ENCODE peak calls at places on chromosomes 6 and 20, in nine cellular contexts. J is stomach, V is ovary, S is tibial nerve, Y is transverse colon, C is H1, K is A549, W is upper lobe of left lung, M is sigmoid colon. X is an unnamed sample.

GRCh38 chr6:127518710-127519468 is at the start of gene MTCL3:
- DNase-seq in Y (no peak), W (peak; percentile 84), M (no peak), V (no peak), C (peak; percentile 83), J (no peak), K (peak; percentile 76), S (no peak), X (no peak)

GRCh38 chr6:15781333-15781732 is 118.5 kb upstream of the DTNBP1 start:
- DNase-seq in Y (no peak), M (no peak), C (no peak), K (no peak), V (no peak), J (no peak), W (no peak), S (no peak), X (no peak)

GRCh38 chr6:128713461-128713860 is 169.5 kb upstream of the LAMA2 start:
- DNase-seq in Y (no peak), J (no peak), C (no peak), M (no peak), V (no peak), W (no peak), K (no peak), S (no peak), X (no peak)

GRCh38 chr20:53735536-53736050 is 142.0 kb upstream of the ZNF217 start:
- DNase-seq in C (no peak), W (no peak), J (no peak), M (no peak), Y (no peak), K (peak; percentile 60), V (no peak), S (no peak), X (no peak)

GRCh38 chr6:5279891-5280338 is 18.6 kb downstream of the FARS2 start:
- DNase-seq in W (no peak), J (no peak), C (no peak), S (no peak), V (no peak), Y (no peak), M (no peak), K (no peak), X (no peak)

GRCh38 chr6:106519460-106520394 is 109.6 kb downstream of the RTN4IP1 start:
- DNase-seq in J (peak; percentile 50), Y (peak; percentile 66), M (peak; percentile 72), S (no peak), V (no peak), K (peak; percentile 31), C (no peak), W (no peak), X (no peak)

GRCh38 chr6:144544266-144544830 is 259.2 kb downstream of the UTRN start:
- DNase-seq in C (no peak), S (no peak), M (no peak), K (no peak), W (no peak), J (no peak), V (no peak), Y (no peak), X (no peak)

GRCh38 chr6:13725570-13725969 is 13.9 kb upstream of the RANBP9 start:
- DNase-seq in K (no peak), M (no peak), V (no peak), S (no peak), W (no peak), Y (no peak), C (no peak), J (peak; percentile 61), X (no peak)

GRCh38 chr6:159646731-159647130 is 46.3 kb downstream of the SOD2 start:
- DNase-seq in C (no peak), M (no peak), K (no peak), S (no peak), Y (no peak), J (no peak), V (no peak), W (no peak), X (peak; percentile 39)

GRCh38 chr6:138107078-138107751 is at the start of gene PERP:
- DNase-seq in M (peak; percentile 82), S (peak; percentile 61), C (peak; percentile 70), K (peak; percentile 63), Y (peak; percentile 90), V (peak; percentile 44), J (peak; percentile 86), W (peak; percentile 94), X (no peak)

GRCh38 chr6:30002871-30003270 is 58.2 kb upstream of the POLR1H start:
- DNase-seq in W (no peak), S (no peak), Y (no peak), V (no peak), J (no peak), C (no peak), K (no peak), M (no peak), X (no peak)

GRCh38 chr6:26269406-26270120 is 95.4 kb upstream of the BTN3A2 start:
- DNase-seq in J (no peak), S (no peak), W (no peak), C (no peak), M (no peak), V (no peak), K (no peak), Y (no peak), X (no peak)

GRCh38 chr6:52423971-52424381 is 3.8 kb downstream of the EFHC1 start:
- DNase-seq in M (no peak), C (no peak), Y (no peak), K (no peak), J (no peak), V (no peak), W (no peak), S (no peak), X (no peak)

GRCh38 chr6:135090819-135091218 is 36.2 kb upstream of the HBS1L start:
- DNase-seq in W (no peak), V (no peak), S (no peak), Y (no peak), K (no peak), C (no peak), J (no peak), M (no peak), X (no peak)

GRCh38 chr20:47676219-47676721 is 109.0 kb downstream of the SULF2 start:
- DNase-seq in V (no peak), J (no peak), S (no peak), Y (no peak), W (peak; percentile 69), K (no peak), M (no peak), C (peak; percentile 70), X (no peak)

GRCh38 chr6:39301606-39302005 is 12.6 kb downstream of the KCNK17 start:
- DNase-seq in J (no peak), M (no peak), K (no peak), Y (no peak), C (peak; percentile 81), W (no peak), S (no peak), V (no peak), X (no peak)

GRCh38 chr20:21243811-21244210 is 59.3 kb upstream of the XRN2 start:
- DNase-seq in S (no peak), M (no peak), V (no peak), Y (no peak), J (no peak), C (no peak), K (no peak), W (peak; percentile 39), X (no peak)

GRCh38 chr6:5998236-5998635 is 8.5 kb downstream of the NRN1 start:
- DNase-seq in S (no peak), K (no peak), C (no peak), W (no peak), Y (no peak), V (no peak), M (no peak), J (no peak), X (no peak)

GRCh38 chr20:20628314-20628713 is 84.1 kb downstream of the RALGAPA2 start:
- DNase-seq in Y (no peak), V (no peak), J (no peak), S (no peak), K (no peak), M (no peak), W (no peak), C (no peak), X (no peak)

GRCh38 chr6:119533603-119534279 is 184.2 kb upstream of the MAN1A1 start:
- DNase-seq in J (no peak), M (no peak), Y (no peak), S (no peak), V (no peak), C (no peak), K (no peak), W (no peak), X (no peak)

GRCh38 chr6:112839525-112839961 is 492.4 kb downstream of the RFPL4B start:
- DNase-seq in J (no peak), K (no peak), S (no peak), V (no peak), W (no peak), Y (no peak), C (no peak), M (no peak), X (no peak)

GRCh38 chr6:112846711-112847110 is 499.6 kb downstream of the RFPL4B start:
- DNase-seq in C (no peak), Y (no peak), S (no peak), K (no peak), J (no peak), V (no peak), W (no peak), M (no peak), X (no peak)

GRCh38 chr6:112842338-112842700 is 495.2 kb downstream of the RFPL4B start:
- DNase-seq in Y (no peak), C (no peak), J (no peak), M (no peak), S (no peak), W (no peak), K (no peak), V (no peak), X (no peak)

GRCh38 chr6:112841553-112842337 is 494.6 kb downstream of the RFPL4B start:
- DNase-seq in K (no peak), C (no peak), Y (no peak), V (no peak), M (no peak), W (no peak), S (no peak), J (no peak), X (no peak)
- TF ChIP-seq EP300 in K (no peak), C (no peak), Y (no peak), V (no peak), M (no peak), W (no peak), S (no peak), J (no peak), X (no peak)

GRCh38 chr6:130406935-130407532 is 41.2 kb downstream of the TMEM200A start:
- DNase-seq in S (no peak), Y (no peak), V (no peak), K (no peak), C (no peak), J (no peak), W (no peak), M (no peak), X (no peak)
- TF ChIP-seq EP300 in S (no peak), Y (no peak), V (no peak), K (no peak), C (no peak), J (no peak), W (no peak), M (no peak), X (no peak)

GRCh38 chr6:148854992-148855391 is 108.2 kb downstream of the UST start:
- DNase-seq in W (no peak), J (no peak), V (no peak), C (no peak), M (no peak), Y (no peak), S (no peak), K (no peak), X (no peak)
- TF ChIP-seq EP300 in W (no peak), J (no peak), V (no peak), C (no peak), M (no peak), Y (no peak), S (no peak), K (no peak), X (no peak)

GRCh38 chr6:43723737-43724295 is 36.2 kb upstream of the MRPS18A start:
- DNase-seq in K (peak; percentile 56), W (no peak), J (peak; percentile 89), V (peak; percentile 30), M (peak; percentile 75), S (no peak), C (peak; percentile 85), Y (peak; percentile 90), X (no peak)
- TF ChIP-seq EP300 in K (no peak), W (no peak), J (no peak), V (no peak), M (no peak), S (no peak), C (no peak), Y (no peak), X (no peak)